ENCODE peak calls at places on chromosome 22, in nine cellular contexts. One of them, this sample, is unnamed.
A peak's percentile ranks its signal among the peaks of the same experiment; 100 is the strongest.

GRCh38 chr22:26429458-26430238 is 588 bp downstream of the ASPHD2 start:
- DNase-seq in astrocyte of the spinal cord: no peak
- DNase-seq in stimulated activated CD4-positive, alpha-beta T cell treated with anti-CD3 and anti-CD28 coated beads, Interleukin-2, amount 100 ng/mL, for 48 hours: no peak
- DNase-seq in PC-9: no peak
- DNase-seq in HS-5: no peak
- DNase-seq in astrocyte of the hippocampus: peak; percentile 34
- DNase-seq in dorsolateral prefrontal cortex: no peak
- DNase-seq in H54: no peak
- DNase-seq in GM13977: no peak
- DNase-seq in this sample: no peak

GRCh38 chr22:27716074-27716473 is 85.5 kb downstream of the MN1 start:
- DNase-seq in astrocyte of the spinal cord: no peak
- DNase-seq in H54: no peak
- DNase-seq in GM13977: no peak
- DNase-seq in HS-5: no peak
- DNase-seq in astrocyte of the hippocampus: no peak
- DNase-seq in PC-9: no peak
- DNase-seq in dorsolateral prefrontal cortex: no peak
- DNase-seq in stimulated activated CD4-positive, alpha-beta T cell treated with anti-CD3 and anti-CD28 coated beads, Interleukin-2, amount 100 ng/mL, for 48 hours: no peak
- DNase-seq in this sample: no peak

GRCh38 chr22:39771486-39771885 is 122.1 kb downstream of the ENTHD1 start:
- DNase-seq in astrocyte of the hippocampus: no peak
- DNase-seq in GM13977: no peak
- DNase-seq in stimulated activated CD4-positive, alpha-beta T cell treated with anti-CD3 and anti-CD28 coated beads, Interleukin-2, amount 100 ng/mL, for 48 hours: no peak
- DNase-seq in H54: no peak
- DNase-seq in dorsolateral prefrontal cortex: no peak
- DNase-seq in astrocyte of the spinal cord: no peak
- DNase-seq in HS-5: no peak
- DNase-seq in PC-9: no peak
- DNase-seq in this sample: no peak

GRCh38 chr22:29994027-29994715 is 86.1 kb upstream of the HORMAD2 start:
- DNase-seq in GM13977: no peak
- DNase-seq in HS-5: peak; percentile 81
- DNase-seq in H54: no peak
- DNase-seq in stimulated activated CD4-positive, alpha-beta T cell treated with anti-CD3 and anti-CD28 coated beads, Interleukin-2, amount 100 ng/mL, for 48 hours: no peak
- DNase-seq in dorsolateral prefrontal cortex: no peak
- DNase-seq in astrocyte of the spinal cord: peak; percentile 76
- DNase-seq in PC-9: peak; percentile 87
- DNase-seq in astrocyte of the hippocampus: peak; percentile 62
- DNase-seq in this sample: peak; percentile 89

GRCh38 chr22:36351921-36352774 is 35.6 kb downstream of the MYH9 start:
- DNase-seq in GM13977: no peak
- DNase-seq in H54: no peak
- DNase-seq in astrocyte of the hippocampus: peak; percentile 60
- DNase-seq in dorsolateral prefrontal cortex: no peak
- DNase-seq in stimulated activated CD4-positive, alpha-beta T cell treated with anti-CD3 and anti-CD28 coated beads, Interleukin-2, amount 100 ng/mL, for 48 hours: no peak
- DNase-seq in astrocyte of the spinal cord: no peak
- DNase-seq in PC-9: no peak
- DNase-seq in HS-5: no peak
- DNase-seq in this sample: no peak

GRCh38 chr22:21866821-21867527 is 471 bp downstream of the MAPK1 start:
- DNase-seq in H54: peak; percentile 12
- DNase-seq in dorsolateral prefrontal cortex: no peak
- DNase-seq in HS-5: no peak
- DNase-seq in stimulated activated CD4-positive, alpha-beta T cell treated with anti-CD3 and anti-CD28 coated beads, Interleukin-2, amount 100 ng/mL, for 48 hours: peak; percentile 19
- DNase-seq in PC-9: no peak
- DNase-seq in astrocyte of the hippocampus: peak; percentile 52
- DNase-seq in astrocyte of the spinal cord: no peak
- DNase-seq in GM13977: no peak
- DNase-seq in this sample: no peak

GRCh38 chr22:50469377-50470305 is 5.2 kb downstream of the SBF1 start:
- DNase-seq in GM13977: peak; percentile 95
- DNase-seq in stimulated activated CD4-positive, alpha-beta T cell treated with anti-CD3 and anti-CD28 coated beads, Interleukin-2, amount 100 ng/mL, for 48 hours: peak; percentile 75
- DNase-seq in HS-5: no peak
- DNase-seq in PC-9: peak; percentile 90
- DNase-seq in H54: peak; percentile 79
- DNase-seq in astrocyte of the spinal cord: peak; percentile 51
- DNase-seq in astrocyte of the hippocampus: peak; percentile 61
- DNase-seq in dorsolateral prefrontal cortex: peak; percentile 39
- DNase-seq in this sample: peak; percentile 13

GRCh38 chr22:46563381-46564083 is 26.1 kb upstream of the CELSR1 start:
- DNase-seq in H54: no peak
- DNase-seq in stimulated activated CD4-positive, alpha-beta T cell treated with anti-CD3 and anti-CD28 coated beads, Interleukin-2, amount 100 ng/mL, for 48 hours: peak; percentile 80
- DNase-seq in GM13977: peak; percentile 82
- DNase-seq in PC-9: peak; percentile 61
- DNase-seq in astrocyte of the spinal cord: peak; percentile 43
- DNase-seq in dorsolateral prefrontal cortex: peak; percentile 54
- DNase-seq in HS-5: no peak
- DNase-seq in astrocyte of the hippocampus: peak; percentile 72
- DNase-seq in this sample: peak; percentile 37

GRCh38 chr22:40121463-40121862 is 56.3 kb upstream of the TNRC6B start:
- DNase-seq in astrocyte of the hippocampus: peak; percentile 14
- DNase-seq in GM13977: no peak
- DNase-seq in PC-9: no peak
- DNase-seq in astrocyte of the spinal cord: no peak
- DNase-seq in stimulated activated CD4-positive, alpha-beta T cell treated with anti-CD3 and anti-CD28 coated beads, Interleukin-2, amount 100 ng/mL, for 48 hours: no peak
- DNase-seq in H54: no peak
- DNase-seq in dorsolateral prefrontal cortex: no peak
- DNase-seq in HS-5: no peak
- DNase-seq in this sample: no peak

GRCh38 chr22:37686002-37686982 is at the start of gene NOL12:
- DNase-seq in dorsolateral prefrontal cortex: peak; percentile 78
- DNase-seq in astrocyte of the spinal cord: peak; percentile 90
- DNase-seq in H54: peak; percentile 57
- DNase-seq in stimulated activated CD4-positive, alpha-beta T cell treated with anti-CD3 and anti-CD28 coated beads, Interleukin-2, amount 100 ng/mL, for 48 hours: peak; percentile 70
- DNase-seq in HS-5: peak; percentile 68
- DNase-seq in astrocyte of the hippocampus: peak; percentile 94
- DNase-seq in PC-9: peak; percentile 83
- DNase-seq in GM13977: peak; percentile 85
- DNase-seq in this sample: peak; percentile 86

GRCh38 chr22:39574779-39575551 is 4.4 kb downstream of the CACNA1I start:
- DNase-seq in H54: peak; percentile 95
- DNase-seq in astrocyte of the hippocampus: peak; percentile 91
- DNase-seq in GM13977: no peak
- DNase-seq in PC-9: peak; percentile 84
- DNase-seq in stimulated activated CD4-positive, alpha-beta T cell treated with anti-CD3 and anti-CD28 coated beads, Interleukin-2, amount 100 ng/mL, for 48 hours: no peak
- DNase-seq in dorsolateral prefrontal cortex: peak; percentile 49
- DNase-seq in astrocyte of the spinal cord: peak; percentile 93
- DNase-seq in HS-5: peak; percentile 83
- DNase-seq in this sample: peak; percentile 95

GRCh38 chr22:37063436-37064420 is 12.2 kb downstream of the KCTD17 start:
- DNase-seq in stimulated activated CD4-positive, alpha-beta T cell treated with anti-CD3 and anti-CD28 coated beads, Interleukin-2, amount 100 ng/mL, for 48 hours: no peak
- DNase-seq in PC-9: peak; percentile 55
- DNase-seq in GM13977: no peak
- DNase-seq in astrocyte of the spinal cord: no peak
- DNase-seq in HS-5: no peak
- DNase-seq in H54: no peak
- DNase-seq in astrocyte of the hippocampus: no peak
- DNase-seq in dorsolateral prefrontal cortex: no peak
- DNase-seq in this sample: no peak

GRCh38 chr22:40265783-40266182 is 80.5 kb upstream of the ADSL start:
- DNase-seq in HS-5: no peak
- DNase-seq in astrocyte of the spinal cord: no peak
- DNase-seq in H54: no peak
- DNase-seq in GM13977: no peak
- DNase-seq in PC-9: no peak
- DNase-seq in dorsolateral prefrontal cortex: no peak
- DNase-seq in astrocyte of the hippocampus: no peak
- DNase-seq in stimulated activated CD4-positive, alpha-beta T cell treated with anti-CD3 and anti-CD28 coated beads, Interleukin-2, amount 100 ng/mL, for 48 hours: no peak
- DNase-seq in this sample: no peak

GRCh38 chr22:37284807-37285355 is 2.6 kb downstream of the CYTH4 start:
- DNase-seq in HS-5: no peak
- DNase-seq in astrocyte of the spinal cord: no peak
- DNase-seq in stimulated activated CD4-positive, alpha-beta T cell treated with anti-CD3 and anti-CD28 coated beads, Interleukin-2, amount 100 ng/mL, for 48 hours: no peak
- DNase-seq in dorsolateral prefrontal cortex: peak; percentile 38
- DNase-seq in PC-9: no peak
- DNase-seq in GM13977: peak; percentile 76
- DNase-seq in astrocyte of the hippocampus: no peak
- DNase-seq in H54: no peak
- DNase-seq in this sample: no peak

GRCh38 chr22:44547371-44547770 is 49.3 kb upstream of the RTL6 start:
- DNase-seq in astrocyte of the hippocampus: no peak
- DNase-seq in H54: no peak
- DNase-seq in GM13977: no peak
- DNase-seq in dorsolateral prefrontal cortex: no peak
- DNase-seq in PC-9: no peak
- DNase-seq in HS-5: no peak
- DNase-seq in stimulated activated CD4-positive, alpha-beta T cell treated with anti-CD3 and anti-CD28 coated beads, Interleukin-2, amount 100 ng/mL, for 48 hours: no peak
- DNase-seq in astrocyte of the spinal cord: no peak
- DNase-seq in this sample: no peak

GRCh38 chr22:39520874-39521857 is 804 bp downstream of the ATF4 start:
- DNase-seq in stimulated activated CD4-positive, alpha-beta T cell treated with anti-CD3 and anti-CD28 coated beads, Interleukin-2, amount 100 ng/mL, for 48 hours: peak; percentile 70
- DNase-seq in GM13977: peak; percentile 86
- DNase-seq in dorsolateral prefrontal cortex: peak; percentile 68
- DNase-seq in HS-5: no peak
- DNase-seq in astrocyte of the hippocampus: peak; percentile 94
- DNase-seq in H54: no peak
- DNase-seq in PC-9: no peak
- DNase-seq in astrocyte of the spinal cord: peak; percentile 85
- DNase-seq in this sample: peak; percentile 73

GRCh38 chr22:22855617-22856308 is 31.9 kb upstream of the IGLL5 start:
- DNase-seq in astrocyte of the hippocampus: peak; percentile 9
- DNase-seq in dorsolateral prefrontal cortex: no peak
- DNase-seq in astrocyte of the spinal cord: no peak
- DNase-seq in GM13977: peak; percentile 32
- DNase-seq in H54: no peak
- DNase-seq in HS-5: no peak
- DNase-seq in PC-9: no peak
- DNase-seq in stimulated activated CD4-positive, alpha-beta T cell treated with anti-CD3 and anti-CD28 coated beads, Interleukin-2, amount 100 ng/mL, for 48 hours: no peak
- DNase-seq in this sample: no peak

GRCh38 chr22:30453731-30454510 is 17.9 kb downstream of the SEC14L3 start:
- DNase-seq in astrocyte of the spinal cord: no peak
- DNase-seq in PC-9: no peak
- DNase-seq in GM13977: no peak
- DNase-seq in astrocyte of the hippocampus: peak; percentile 8
- DNase-seq in HS-5: no peak
- DNase-seq in stimulated activated CD4-positive, alpha-beta T cell treated with anti-CD3 and anti-CD28 coated beads, Interleukin-2, amount 100 ng/mL, for 48 hours: no peak
- DNase-seq in H54: no peak
- DNase-seq in dorsolateral prefrontal cortex: no peak
- DNase-seq in this sample: no peak

GRCh38 chr22:49847751-49848689 is 5.6 kb upstream of the ZBED4 start:
- DNase-seq in astrocyte of the hippocampus: peak; percentile 27
- DNase-seq in astrocyte of the spinal cord: no peak
- DNase-seq in GM13977: no peak
- DNase-seq in H54: no peak
- DNase-seq in dorsolateral prefrontal cortex: no peak
- DNase-seq in HS-5: no peak
- DNase-seq in stimulated activated CD4-positive, alpha-beta T cell treated with anti-CD3 and anti-CD28 coated beads, Interleukin-2, amount 100 ng/mL, for 48 hours: no peak
- DNase-seq in PC-9: no peak
- DNase-seq in this sample: no peak

GRCh38 chr22:31082606-31083376 is 1.7 kb downstream of the SMTN start:
- DNase-seq in astrocyte of the spinal cord: peak; percentile 26
- DNase-seq in HS-5: no peak
- DNase-seq in H54: no peak
- DNase-seq in PC-9: no peak
- DNase-seq in GM13977: peak; percentile 50
- DNase-seq in dorsolateral prefrontal cortex: no peak
- DNase-seq in stimulated activated CD4-positive, alpha-beta T cell treated with anti-CD3 and anti-CD28 coated beads, Interleukin-2, amount 100 ng/mL, for 48 hours: peak; percentile 54
- DNase-seq in astrocyte of the hippocampus: peak; percentile 57
- DNase-seq in this sample: peak; percentile 64

GRCh38 chr22:49079743-49080500 is 747.8 kb downstream of the BRD1 start:
- DNase-seq in H54: no peak
- DNase-seq in stimulated activated CD4-positive, alpha-beta T cell treated with anti-CD3 and anti-CD28 coated beads, Interleukin-2, amount 100 ng/mL, for 48 hours: no peak
- DNase-seq in GM13977: no peak
- DNase-seq in HS-5: no peak
- DNase-seq in astrocyte of the hippocampus: no peak
- DNase-seq in dorsolateral prefrontal cortex: no peak
- DNase-seq in PC-9: no peak
- DNase-seq in astrocyte of the spinal cord: no peak
- DNase-seq in this sample: no peak

GRCh38 chr22:34880667-34881066 is 185.3 kb upstream of the ISX start:
- DNase-seq in astrocyte of the spinal cord: no peak
- DNase-seq in astrocyte of the hippocampus: no peak
- DNase-seq in dorsolateral prefrontal cortex: no peak
- DNase-seq in stimulated activated CD4-positive, alpha-beta T cell treated with anti-CD3 and anti-CD28 coated beads, Interleukin-2, amount 100 ng/mL, for 48 hours: no peak
- DNase-seq in PC-9: no peak
- DNase-seq in H54: no peak
- DNase-seq in HS-5: no peak
- DNase-seq in GM13977: no peak
- DNase-seq in this sample: no peak

This sample was measured in IMR-90.